ENCODE peak calls at places on chromosomes 16 and 17, in six cellular contexts. One of them, this sample, is unnamed.

GRCh38 chr17:36825113-36825955 is 111.9 kb upstream of the LHX1 start:
- DNase-seq in AG09309: no peak
- DNase-seq in Calu3: no peak
- DNase-seq in uterus: no peak
- DNase-seq in posterior vena cava: peak; percentile 60
- DNase-seq in brain microvascular endothelial cell: no peak
- DNase-seq in this sample: no peak

GRCh38 chr17:59366040-59366757 is 34.7 kb downstream of the YPEL2 start:
- DNase-seq in AG09309: no peak
- DNase-seq in Calu3: no peak
- DNase-seq in uterus: peak; percentile 28
- DNase-seq in posterior vena cava: peak; percentile 57
- DNase-seq in brain microvascular endothelial cell: no peak
- DNase-seq in this sample: no peak

GRCh38 chr16:10256855-10257641 is 74.8 kb upstream of the GRIN2A start:
- DNase-seq in AG09309: no peak
- DNase-seq in Calu3: peak; percentile 52
- DNase-seq in uterus: peak; percentile 13
- DNase-seq in posterior vena cava: no peak
- DNase-seq in brain microvascular endothelial cell: no peak
- DNase-seq in this sample: no peak

GRCh38 chr17:40825596-40825995 is 3.2 kb upstream of the KRT10 start:
- DNase-seq in AG09309: no peak
- DNase-seq in Calu3: no peak
- DNase-seq in uterus: no peak
- DNase-seq in posterior vena cava: no peak
- DNase-seq in brain microvascular endothelial cell: no peak
- DNase-seq in this sample: no peak

GRCh38 chr16:53740476-53740875 is 36.5 kb downstream of the FTO start:
- DNase-seq in AG09309: no peak
- DNase-seq in Calu3: no peak
- DNase-seq in uterus: no peak
- DNase-seq in posterior vena cava: no peak
- DNase-seq in brain microvascular endothelial cell: no peak
- DNase-seq in this sample: no peak

GRCh38 chr17:76261421-76262215 is 3.5 kb upstream of the UBALD2 start:
- DNase-seq in AG09309: no peak
- DNase-seq in Calu3: no peak
- DNase-seq in uterus: no peak
- DNase-seq in posterior vena cava: no peak
- DNase-seq in brain microvascular endothelial cell: peak; percentile 49
- DNase-seq in this sample: no peak

GRCh38 chr16:58307583-58308312 is 12.9 kb upstream of the PRSS54 start:
- DNase-seq in AG09309: no peak
- DNase-seq in Calu3: no peak
- DNase-seq in uterus: no peak
- DNase-seq in posterior vena cava: no peak
- DNase-seq in brain microvascular endothelial cell: no peak
- DNase-seq in this sample: no peak

GRCh38 chr17:68794636-68795503 is 160.3 kb downstream of the ABCA8 start:
- DNase-seq in AG09309: no peak
- DNase-seq in Calu3: no peak
- DNase-seq in uterus: no peak
- DNase-seq in posterior vena cava: no peak
- DNase-seq in brain microvascular endothelial cell: peak; percentile 20
- DNase-seq in this sample: no peak

GRCh38 chr16:1037023-1037933 is 35.3 kb upstream of the SSTR5 start:
- DNase-seq in AG09309: no peak
- DNase-seq in Calu3: peak; percentile 62
- DNase-seq in uterus: no peak
- DNase-seq in posterior vena cava: no peak
- DNase-seq in brain microvascular endothelial cell: no peak
- DNase-seq in this sample: no peak

GRCh38 chr17:68697850-68698313 is 96.7 kb upstream of the FAM20A start:
- DNase-seq in AG09309: no peak
- DNase-seq in Calu3: no peak
- DNase-seq in uterus: peak; percentile 67
- DNase-seq in posterior vena cava: no peak
- DNase-seq in brain microvascular endothelial cell: peak; percentile 17
- DNase-seq in this sample: peak; percentile 61

GRCh38 chr17:57577751-57578607 is 167.1 kb downstream of the CCDC182 start:
- DNase-seq in AG09309: no peak
- DNase-seq in Calu3: no peak
- DNase-seq in uterus: peak; percentile 80
- DNase-seq in posterior vena cava: no peak
- DNase-seq in brain microvascular endothelial cell: peak; percentile 53
- DNase-seq in this sample: peak; percentile 33

GRCh38 chr16:49278944-49279725 is 2.5 kb downstream of the CBLN1 start:
- DNase-seq in AG09309: no peak
- DNase-seq in Calu3: no peak
- DNase-seq in uterus: no peak
- DNase-seq in posterior vena cava: no peak
- DNase-seq in brain microvascular endothelial cell: no peak
- DNase-seq in this sample: no peak

GRCh38 chr17:7490144-7490543 is 6.0 kb downstream of the POLR2A start:
- DNase-seq in AG09309: no peak
- DNase-seq in Calu3: no peak
- DNase-seq in uterus: no peak
- DNase-seq in posterior vena cava: no peak
- DNase-seq in brain microvascular endothelial cell: no peak
- DNase-seq in this sample: no peak

GRCh38 chr17:71084219-71084618 is 914.9 kb downstream of the KCNJ2 start:
- DNase-seq in AG09309: no peak
- DNase-seq in Calu3: peak; percentile 67
- DNase-seq in uterus: no peak
- DNase-seq in posterior vena cava: no peak
- DNase-seq in brain microvascular endothelial cell: peak; percentile 16
- DNase-seq in this sample: no peak

GRCh38 chr16:78297066-78297666 is 197.7 kb downstream of the WWOX start:
- DNase-seq in AG09309: no peak
- DNase-seq in Calu3: no peak
- DNase-seq in uterus: no peak
- DNase-seq in posterior vena cava: no peak
- DNase-seq in brain microvascular endothelial cell: no peak
- DNase-seq in this sample: no peak

GRCh38 chr16:65704866-65705265 is 583.0 kb upstream of the CDH11 start:
- DNase-seq in AG09309: no peak
- DNase-seq in Calu3: no peak
- DNase-seq in uterus: no peak
- DNase-seq in posterior vena cava: no peak
- DNase-seq in brain microvascular endothelial cell: no peak
- DNase-seq in this sample: no peak

This sample was measured in GM04503.